ENCODE peak calls at places on chromosomes 12 and 14, in four cellular contexts. W, L, D and X are unnamed samples.

GRCh38 chr12:96397756-96398421 is 2.4 kb downstream of the CDK17 start:
- DNase-seq in W (no peak), L (no peak), D (peak), X (no peak)

GRCh38 chr12:76708291-76708690 is 55.6 kb upstream of the ZDHHC17 start:
- DNase-seq in W (no peak), L (no peak), D (no peak), X (no peak)

GRCh38 chr12:62335801-62336200 is 75.6 kb downstream of the USP15 start:
- DNase-seq in W (no peak), L (no peak), D (no peak), X (no peak)

GRCh38 chr12:51828951-51829581 is 19.5 kb downstream of the FIGNL2 start:
- DNase-seq in W (no peak), L (no peak), D (no peak), X (no peak)

GRCh38 chr14:61710853-61711817 is 15.8 kb downstream of the HIF1A start:
- DNase-seq in W (no peak), L (no peak), D (peak), X (peak)

GRCh38 chr12:63078911-63079310 is 72.1 kb downstream of the AVPR1A start:
- DNase-seq in W (no peak), L (no peak), D (no peak), X (no peak)

GRCh38 chr12:123905319-123905925 is 67.2 kb downstream of the CCDC92 start:
- DNase-seq in W (peak), L (peak), D (peak), X (peak)

GRCh38 chr14:32329146-32329545 is at the start of gene AKAP6:
- DNase-seq in W (no peak), L (no peak), D (no peak), X (no peak)

GRCh38 chr12:499837-500458 is 40.2 kb downstream of the B4GALNT3 start:
- DNase-seq in W (no peak), L (no peak), D (peak), X (no peak)

GRCh38 chr12:116434155-116435065 is 124.8 kb upstream of the MAP1LC3B2 start:
- DNase-seq in W (no peak), L (no peak), D (peak), X (no peak)

GRCh38 chr14:77120771-77121743 is 20.5 kb downstream of the ZDHHC22 start:
- DNase-seq in W (no peak), L (peak), D (peak), X (peak)

GRCh38 chr12:96228566-96229248 is 34.5 kb downstream of the ELK3 start:
- DNase-seq in W (no peak), L (no peak), D (no peak), X (no peak)

GRCh38 chr14:99745307-99745951 is 47.8 kb upstream of the EML1 start:
- DNase-seq in W (no peak), L (no peak), D (no peak), X (no peak)

GRCh38 chr12:54708836-54709235 is 60.7 kb upstream of the DCD start:
- DNase-seq in W (no peak), L (no peak), D (no peak), X (no peak)

GRCh38 chr14:103943673-103944072 is 1.3 kb upstream of the RD3L start:
- DNase-seq in W (no peak), L (no peak), D (no peak), X (no peak)

GRCh38 chr12:73445658-73446324 is 1091.8 kb upstream of the ATXN7L3B start:
- DNase-seq in W (no peak), L (no peak), D (no peak), X (no peak)

GRCh38 chr12:105256921-105257320 is 20.9 kb upstream of the APPL2 start:
- DNase-seq in W (no peak), L (no peak), D (peak), X (no peak)

GRCh38 chr14:60233251-60233650 is 15.8 kb upstream of the PPM1A start:
- DNase-seq in W (no peak), L (no peak), D (no peak), X (no peak)

GRCh38 chr12:79375050-79375449 is 315.7 kb downstream of the PAWR start:
- DNase-seq in W (no peak), L (no peak), D (no peak), X (no peak)

GRCh38 chr12:19657401-19657800 is 218.1 kb downstream of the AEBP2 start:
- DNase-seq in W (no peak), L (no peak), D (no peak), X (no peak)

GRCh38 chr12:95158919-95159318 is 58.3 kb downstream of the FGD6 start:
- DNase-seq in W (no peak), L (no peak), D (no peak), X (no peak)

GRCh38 chr14:102508774-102509743 is 517 bp downstream of the ANKRD9 start:
- DNase-seq in W (no peak), L (peak), D (peak), X (no peak)

GRCh38 chr14:77926942-77927341 is 127.0 kb downstream of the ADCK1 start:
- DNase-seq in W (no peak), L (no peak), D (no peak), X (no peak)

GRCh38 chr14:48584031-48584430 is 908.6 kb upstream of the MDGA2 start:
- DNase-seq in W (no peak), L (no peak), D (peak), X (peak)

GRCh38 chr14:58245562-58245961 is 919 bp downstream of the PSMA3 start:
- DNase-seq in W (no peak), L (no peak), D (no peak), X (no peak)

GRCh38 chr14:75979641-75980422 is 2.0 kb downstream of the TGFB3 start:
- DNase-seq in W (no peak), L (no peak), D (no peak), X (no peak)

GRCh38 chr12:12859690-12860089 is 31.7 kb upstream of the GPRC5A start:
- DNase-seq in W (no peak), L (no peak), D (no peak), X (no peak)

GRCh38 chr12:50103767-50104321 is at the start of gene GPD1:
- DNase-seq in W (no peak), L (no peak), D (peak), X (no peak)

GRCh38 chr12:125889742-125890141 is 824.5 kb downstream of the AACS start:
- DNase-seq in W (no peak), L (no peak), D (no peak), X (no peak)

GRCh38 chr12:537772-538171 is 78.0 kb downstream of the B4GALNT3 start:
- DNase-seq in W (no peak), L (no peak), D (no peak), X (no peak)

GRCh38 chr14:69373104-69373503 is 25.0 kb downstream of the ERH start:
- DNase-seq in W (no peak), L (no peak), D (no peak), X (no peak)

GRCh38 chr14:94164685-94165431 is 9.3 kb upstream of the PPP4R4 start:
- DNase-seq in W (no peak), L (no peak), D (no peak), X (no peak)

GRCh38 chr12:114958538-114958937 is 274.6 kb upstream of the TBX3 start:
- DNase-seq in W (no peak), L (no peak), D (no peak), X (no peak)

GRCh38 chr14:92644601-92645515 is 103.6 kb downstream of the LGMN start:
- DNase-seq in W (no peak), L (no peak), D (no peak), X (no peak)